ENCODE peak calls at places on chromosomes 4 and X, in eight cellular contexts. One of them, this sample, is unnamed.

GRCh38 chr4:57426779-57427395 is 316.7 kb upstream of the IGFBP7 start:
- DNase-seq in hepatocyte: peak
- DNase-seq in GM20000: peak
- DNase-seq in CD8-positive, alpha-beta T cell: no peak
- DNase-seq in left lung: peak
- DNase-seq in neural crest cell: peak
- DNase-seq in IMR-90: peak
- DNase-seq in GM06990: peak
- DNase-seq in this sample: peak

GRCh38 chrX:15376956-15377355 is 7.3 kb downstream of the VEGFD start:
- DNase-seq in hepatocyte: no peak
- DNase-seq in GM20000: no peak
- DNase-seq in CD8-positive, alpha-beta T cell: no peak
- DNase-seq in left lung: no peak
- DNase-seq in neural crest cell: no peak
- DNase-seq in IMR-90: peak
- DNase-seq in GM06990: no peak
- DNase-seq in this sample: no peak

GRCh38 chr4:148205481-148205880 is 236.7 kb downstream of the NR3C2 start:
- DNase-seq in hepatocyte: no peak
- DNase-seq in GM20000: no peak
- DNase-seq in CD8-positive, alpha-beta T cell: no peak
- DNase-seq in left lung: no peak
- DNase-seq in neural crest cell: no peak
- DNase-seq in IMR-90: no peak
- DNase-seq in GM06990: no peak
- DNase-seq in this sample: no peak

GRCh38 chr4:142434519-142435224 is 411.4 kb downstream of the INPP4B start:
- DNase-seq in hepatocyte: no peak
- DNase-seq in GM20000: no peak
- DNase-seq in CD8-positive, alpha-beta T cell: no peak
- DNase-seq in left lung: no peak
- DNase-seq in neural crest cell: no peak
- DNase-seq in IMR-90: no peak
- DNase-seq in GM06990: no peak
- DNase-seq in this sample: no peak

GRCh38 chr4:13547563-13548041 is 3.3 kb upstream of the NKX3-2 start:
- DNase-seq in hepatocyte: peak
- DNase-seq in GM20000: peak
- DNase-seq in CD8-positive, alpha-beta T cell: no peak
- DNase-seq in left lung: no peak
- DNase-seq in neural crest cell: no peak
- DNase-seq in IMR-90: no peak
- DNase-seq in GM06990: no peak
- DNase-seq in this sample: no peak

GRCh38 chr4:109410776-109411175 is 22.8 kb upstream of the SEC24B start:
- DNase-seq in hepatocyte: no peak
- DNase-seq in GM20000: no peak
- DNase-seq in CD8-positive, alpha-beta T cell: no peak
- DNase-seq in left lung: no peak
- DNase-seq in neural crest cell: no peak
- DNase-seq in IMR-90: peak
- DNase-seq in GM06990: no peak
- DNase-seq in this sample: no peak

GRCh38 chr4:4781936-4782754 is 77.3 kb upstream of the MSX1 start:
- DNase-seq in hepatocyte: no peak
- DNase-seq in GM20000: no peak
- DNase-seq in CD8-positive, alpha-beta T cell: no peak
- DNase-seq in left lung: no peak
- DNase-seq in neural crest cell: no peak
- DNase-seq in IMR-90: peak
- DNase-seq in GM06990: no peak
- DNase-seq in this sample: no peak

GRCh38 chr4:176308441-176308840 is 11.3 kb upstream of the SPCS3 start:
- DNase-seq in hepatocyte: no peak
- DNase-seq in GM20000: no peak
- DNase-seq in CD8-positive, alpha-beta T cell: no peak
- DNase-seq in left lung: no peak
- DNase-seq in neural crest cell: no peak
- DNase-seq in IMR-90: no peak
- DNase-seq in GM06990: no peak
- DNase-seq in this sample: no peak

GRCh38 chr4:138815811-138816210 is 199.8 kb upstream of the NOCT start:
- DNase-seq in hepatocyte: no peak
- DNase-seq in GM20000: no peak
- DNase-seq in CD8-positive, alpha-beta T cell: no peak
- DNase-seq in left lung: no peak
- DNase-seq in neural crest cell: no peak
- DNase-seq in IMR-90: no peak
- DNase-seq in GM06990: no peak
- DNase-seq in this sample: no peak

GRCh38 chr4:94678896-94679295 is 78.9 kb upstream of the BMPR1B start:
- DNase-seq in hepatocyte: no peak
- DNase-seq in GM20000: no peak
- DNase-seq in CD8-positive, alpha-beta T cell: no peak
- DNase-seq in left lung: no peak
- DNase-seq in neural crest cell: no peak
- DNase-seq in IMR-90: peak
- DNase-seq in GM06990: no peak
- DNase-seq in this sample: peak

GRCh38 chr4:53785996-53786395 is 194.7 kb upstream of the LNX1 start:
- DNase-seq in hepatocyte: no peak
- DNase-seq in GM20000: no peak
- DNase-seq in CD8-positive, alpha-beta T cell: no peak
- DNase-seq in left lung: no peak
- DNase-seq in neural crest cell: no peak
- DNase-seq in IMR-90: peak
- DNase-seq in GM06990: no peak
- DNase-seq in this sample: no peak

GRCh38 chr4:97911236-97911906 is 231.9 kb downstream of the STPG2 start:
- DNase-seq in hepatocyte: no peak
- DNase-seq in GM20000: no peak
- DNase-seq in CD8-positive, alpha-beta T cell: no peak
- DNase-seq in left lung: no peak
- DNase-seq in neural crest cell: no peak
- DNase-seq in IMR-90: no peak
- DNase-seq in GM06990: no peak
- DNase-seq in this sample: no peak

GRCh38 chrX:40201486-40201885 is 103.7 kb upstream of the BCOR start:
- DNase-seq in hepatocyte: no peak
- DNase-seq in GM20000: peak
- DNase-seq in CD8-positive, alpha-beta T cell: no peak
- DNase-seq in left lung: no peak
- DNase-seq in neural crest cell: no peak
- DNase-seq in IMR-90: no peak
- DNase-seq in GM06990: peak
- DNase-seq in this sample: no peak

GRCh38 chr4:141977433-141977832 is 341.1 kb downstream of the IL15 start:
- DNase-seq in hepatocyte: no peak
- DNase-seq in GM20000: no peak
- DNase-seq in CD8-positive, alpha-beta T cell: no peak
- DNase-seq in left lung: no peak
- DNase-seq in neural crest cell: no peak
- DNase-seq in IMR-90: no peak
- DNase-seq in GM06990: no peak
- DNase-seq in this sample: no peak

DNA sequence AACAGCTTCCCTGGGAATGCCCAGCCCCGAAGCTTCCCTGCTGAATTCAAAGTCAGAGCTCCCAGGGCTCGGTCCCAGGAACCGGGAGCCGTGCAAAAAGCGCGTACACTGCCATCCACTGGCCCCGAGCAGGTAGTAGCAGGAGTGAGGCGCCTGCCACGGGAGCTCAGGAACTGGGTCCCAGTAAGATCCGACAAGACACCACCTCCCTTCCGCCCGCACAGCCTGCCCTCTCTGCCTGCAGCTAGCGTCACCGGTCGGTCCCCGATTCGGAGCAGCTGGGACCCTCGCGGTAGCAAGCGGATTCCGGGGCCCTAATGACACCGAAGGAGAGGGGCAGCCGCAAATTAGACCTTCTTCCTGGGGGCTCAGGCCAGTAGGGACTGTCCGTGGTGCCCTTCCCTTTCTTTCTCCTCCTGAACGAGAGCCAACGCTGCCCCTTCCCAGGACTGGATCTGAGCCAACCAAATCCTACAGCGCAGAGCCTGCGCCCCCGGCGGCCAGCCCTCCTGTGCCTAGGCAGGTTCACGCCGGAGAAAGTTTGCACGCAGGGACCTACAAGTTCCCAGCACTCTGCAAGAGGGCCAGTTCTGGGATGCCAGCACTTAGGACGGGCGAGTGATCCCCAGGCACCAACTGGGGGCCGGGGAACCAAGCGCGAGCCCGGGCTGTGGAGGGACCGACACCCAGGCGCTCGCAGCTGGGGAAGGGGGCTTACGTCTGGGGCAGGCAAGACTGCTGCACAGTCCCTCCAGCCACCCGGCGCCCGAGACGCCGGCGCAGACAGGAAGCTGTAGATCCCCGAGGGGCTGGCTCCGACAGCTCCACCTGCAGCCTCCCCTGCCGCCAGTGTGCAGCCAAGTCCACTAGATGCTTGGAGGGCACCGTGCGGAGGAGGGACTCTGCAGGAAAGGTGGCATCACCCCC is 949 bp downstream of the CORIN start:
- DNase-seq in hepatocyte: peak
- DNase-seq in GM20000: peak
- DNase-seq in CD8-positive, alpha-beta T cell: peak
- DNase-seq in left lung: peak
- DNase-seq in neural crest cell: peak
- DNase-seq in IMR-90: peak
- DNase-seq in GM06990: peak
- DNase-seq in this sample: peak
- TF ChIP-seq CTCF in hepatocyte: peak
- TF ChIP-seq CTCF in GM20000: peak
- TF ChIP-seq CTCF in CD8-positive, alpha-beta T cell: peak
- TF ChIP-seq CTCF in left lung: peak
- TF ChIP-seq CTCF in neural crest cell: peak
- TF ChIP-seq CTCF in IMR-90: peak
- TF ChIP-seq CTCF in GM06990: peak
- TF ChIP-seq CTCF in this sample: peak

DNA sequence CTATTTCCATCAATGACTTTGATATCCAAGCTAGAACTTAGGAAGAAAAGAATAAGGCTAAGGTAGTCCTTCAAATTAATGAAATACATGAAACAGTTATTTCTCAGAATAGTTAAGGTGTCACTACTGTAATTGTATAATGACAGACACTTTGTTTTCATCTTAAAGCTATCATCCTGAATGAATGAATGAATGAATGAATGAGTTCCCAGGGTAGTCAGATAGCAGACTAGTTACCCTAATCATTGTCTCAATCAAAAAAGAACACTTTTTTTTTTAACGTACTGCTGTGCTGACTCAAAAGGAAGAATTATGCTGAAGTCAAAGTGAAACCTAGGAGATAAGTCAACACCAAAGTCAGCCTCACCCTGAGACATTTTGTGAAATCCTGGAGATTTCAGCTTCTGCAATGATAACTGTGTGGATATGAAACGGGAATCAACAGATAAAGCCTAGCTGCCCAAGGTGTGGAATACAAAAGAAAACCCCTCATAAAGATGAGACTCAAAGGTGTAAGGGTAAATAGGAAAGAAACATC is 68.3 kb upstream of the CNKSR2 start:
- DNase-seq in hepatocyte: no peak
- DNase-seq in GM20000: no peak
- DNase-seq in CD8-positive, alpha-beta T cell: no peak
- DNase-seq in left lung: no peak
- DNase-seq in neural crest cell: no peak
- DNase-seq in IMR-90: no peak
- DNase-seq in GM06990: no peak
- DNase-seq in this sample: no peak
- TF ChIP-seq CTCF in hepatocyte: no peak
- TF ChIP-seq CTCF in GM20000: no peak
- TF ChIP-seq CTCF in CD8-positive, alpha-beta T cell: no peak
- TF ChIP-seq CTCF in left lung: no peak
- TF ChIP-seq CTCF in neural crest cell: no peak
- TF ChIP-seq CTCF in IMR-90: no peak
- TF ChIP-seq CTCF in GM06990: no peak
- TF ChIP-seq CTCF in this sample: no peak

DNA sequence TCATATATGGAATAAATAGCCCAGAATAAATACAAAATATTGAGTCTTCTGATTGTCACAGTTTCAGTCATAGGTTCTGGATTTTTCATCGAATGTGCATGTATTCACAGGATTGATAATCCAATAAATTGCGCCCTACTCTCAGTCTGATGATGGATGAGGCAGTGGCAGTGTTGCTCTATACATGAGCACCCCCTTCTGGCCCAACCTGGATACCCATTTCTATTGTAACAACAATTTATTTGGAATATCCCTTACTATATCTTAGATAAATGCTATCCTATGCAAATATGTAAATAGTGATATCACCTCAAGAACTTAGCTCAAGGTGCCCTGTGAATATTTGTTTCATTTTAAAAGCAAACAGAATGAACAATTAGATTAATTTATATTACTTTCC is 733.7 kb upstream of the PABPC4L start:
- DNase-seq in hepatocyte: peak
- DNase-seq in GM20000: no peak
- DNase-seq in CD8-positive, alpha-beta T cell: no peak
- DNase-seq in left lung: no peak
- DNase-seq in neural crest cell: peak
- DNase-seq in IMR-90: no peak
- DNase-seq in GM06990: no peak
- DNase-seq in this sample: no peak
- TF ChIP-seq CTCF in hepatocyte: peak
- TF ChIP-seq CTCF in GM20000: no peak
- TF ChIP-seq CTCF in CD8-positive, alpha-beta T cell: no peak
- TF ChIP-seq CTCF in left lung: no peak
- TF ChIP-seq CTCF in neural crest cell: peak
- TF ChIP-seq CTCF in IMR-90: peak
- TF ChIP-seq CTCF in GM06990: no peak
- TF ChIP-seq CTCF in this sample: no peak

GRCh38 chr4:153759407-153760226 is at the start of gene RNF175:
- DNase-seq in hepatocyte: peak
- DNase-seq in GM20000: no peak
- DNase-seq in CD8-positive, alpha-beta T cell: no peak
- DNase-seq in left lung: no peak
- DNase-seq in neural crest cell: no peak
- DNase-seq in IMR-90: no peak
- DNase-seq in GM06990: no peak
- DNase-seq in this sample: no peak

GRCh38 chr4:153766758-153767157 is 6.9 kb upstream of the RNF175 start:
- DNase-seq in hepatocyte: no peak
- DNase-seq in GM20000: no peak
- DNase-seq in CD8-positive, alpha-beta T cell: no peak
- DNase-seq in left lung: no peak
- DNase-seq in neural crest cell: no peak
- DNase-seq in IMR-90: no peak
- DNase-seq in GM06990: no peak
- DNase-seq in this sample: no peak

GRCh38 chr4:153765836-153766235 is 6.0 kb upstream of the RNF175 start:
- DNase-seq in hepatocyte: no peak
- DNase-seq in GM20000: no peak
- DNase-seq in CD8-positive, alpha-beta T cell: no peak
- DNase-seq in left lung: no peak
- DNase-seq in neural crest cell: no peak
- DNase-seq in IMR-90: no peak
- DNase-seq in GM06990: no peak
- DNase-seq in this sample: no peak

GRCh38 chr4:153764611-153765368 is 5.0 kb upstream of the RNF175 start:
- DNase-seq in hepatocyte: no peak
- DNase-seq in GM20000: no peak
- DNase-seq in CD8-positive, alpha-beta T cell: no peak
- DNase-seq in left lung: no peak
- DNase-seq in neural crest cell: no peak
- DNase-seq in IMR-90: no peak
- DNase-seq in GM06990: no peak
- DNase-seq in this sample: no peak

GRCh38 chr4:153763404-153763803 is 3.6 kb upstream of the RNF175 start:
- DNase-seq in hepatocyte: no peak
- DNase-seq in GM20000: no peak
- DNase-seq in CD8-positive, alpha-beta T cell: no peak
- DNase-seq in left lung: no peak
- DNase-seq in neural crest cell: no peak
- DNase-seq in IMR-90: no peak
- DNase-seq in GM06990: no peak
- DNase-seq in this sample: peak
- TF ChIP-seq CTCF in hepatocyte: peak
- TF ChIP-seq CTCF in GM20000: no peak
- TF ChIP-seq CTCF in CD8-positive, alpha-beta T cell: no peak
- TF ChIP-seq CTCF in left lung: peak
- TF ChIP-seq CTCF in neural crest cell: peak
- TF ChIP-seq CTCF in IMR-90: no peak
- TF ChIP-seq CTCF in GM06990: peak
- TF ChIP-seq CTCF in this sample: peak